ENCODE peak calls at places on chromosomes 7 and 10, in eight cellular contexts. H is K562, U is vagina, C is fibroblast of the aortic adventitia, D is hepatocyte, N is IMR-90, V is heart right ventricle, I is HFF-Myc. B is an unnamed sample.

GRCh38 chr7:42236266-42237161 is 495 bp downstream of the GLI3 start:
- DNase-seq in H (no peak), U (no peak), C (peak; percentile 72), D (peak; percentile 73), N (peak; percentile 72), V (peak; percentile 49), I (no peak), B (peak; percentile 55)

GRCh38 chr10:86815035-86815617 is 58.7 kb downstream of the BMPR1A start:
- DNase-seq in H (no peak), U (no peak), C (peak; percentile 74), D (no peak), N (peak; percentile 65), V (no peak), I (no peak), B (no peak)

GRCh38 chr10:108052981-108053380 is 888.5 kb upstream of the SORCS1 start:
- DNase-seq in H (no peak), U (no peak), C (no peak), D (no peak), N (no peak), V (no peak), I (no peak), B (no peak)

GRCh38 chr7:24722386-24723177 is 34.7 kb downstream of the GSDME start:
- DNase-seq in H (peak; percentile 36), U (peak; percentile 74), C (peak; percentile 57), D (peak; percentile 52), N (no peak), V (no peak), I (no peak), B (peak; percentile 37)

GRCh38 chr7:134632937-134633540 is 13.6 kb upstream of the BPGM start:
- DNase-seq in H (peak; percentile 79), U (no peak), C (peak; percentile 73), D (peak; percentile 45), N (peak; percentile 69), V (no peak), I (no peak), B (peak; percentile 4)

GRCh38 chr10:90171014-90171722 is 469.8 kb downstream of the KIF20B start:
- DNase-seq in H (no peak), U (no peak), C (no peak), D (no peak), N (no peak), V (no peak), I (no peak), B (no peak)

GRCh38 chr10:110993024-110993693 is 73.8 kb downstream of the SHOC2 start:
- DNase-seq in H (no peak), U (no peak), C (peak; percentile 68), D (no peak), N (peak; percentile 91), V (no peak), I (peak; percentile 25), B (no peak)

GRCh38 chr7:3649250-3649649 is 348.2 kb downstream of the SDK1 start:
- DNase-seq in H (no peak), U (no peak), C (no peak), D (no peak), N (peak; percentile 25), V (no peak), I (no peak), B (no peak)

GRCh38 chr7:23002698-23003097 is 11.2 kb downstream of the HYCC1 start:
- DNase-seq in H (no peak), U (no peak), C (no peak), D (no peak), N (no peak), V (no peak), I (no peak), B (no peak)

GRCh38 chr7:13288516-13288915 is 601.1 kb downstream of the ARL4A start:
- DNase-seq in H (no peak), U (no peak), C (no peak), D (no peak), N (no peak), V (no peak), I (no peak), B (no peak)

GRCh38 chr10:23408330-23408976 is 30.4 kb upstream of the OTUD1 start:
- DNase-seq in H (no peak), U (no peak), C (peak; percentile 33), D (peak; percentile 52), N (peak; percentile 95), V (no peak), I (peak; percentile 55), B (no peak)

GRCh38 chr10:17006631-17007161 is 122.9 kb downstream of the CUBN start:
- DNase-seq in H (no peak), U (no peak), C (no peak), D (no peak), N (peak; percentile 59), V (peak; percentile 76), I (no peak), B (peak; percentile 80)

GRCh38 chr10:48209246-48209645 is 65.2 kb downstream of the FRMPD2 start:
- DNase-seq in H (no peak), U (no peak), C (no peak), D (no peak), N (peak; percentile 5), V (no peak), I (no peak), B (no peak)

GRCh38 chr10:97888641-97889262 is 39.1 kb downstream of the GOLGA7B start:
- DNase-seq in H (peak; percentile 17), U (no peak), C (peak; percentile 13), D (peak; percentile 72), N (peak; percentile 7), V (no peak), I (no peak), B (peak; percentile 77)

GRCh38 chr7:7131273-7131672 is 51.1 kb upstream of the C1GALT1 start:
- DNase-seq in H (no peak), U (no peak), C (no peak), D (no peak), N (no peak), V (no peak), I (no peak), B (no peak)

GRCh38 chr7:82745820-82746219 is 302.2 kb upstream of the CACNA2D1 start:
- DNase-seq in H (no peak), U (no peak), C (no peak), D (no peak), N (peak; percentile 4), V (no peak), I (no peak), B (no peak)

GRCh38 chr10:5782174-5782573 is 31.1 kb downstream of the GDI2 start:
- DNase-seq in H (no peak), U (no peak), C (no peak), D (no peak), N (no peak), V (no peak), I (no peak), B (no peak)

GRCh38 chr10:78597791-78598555 is 470.8 kb upstream of the ZMIZ1 start:
- DNase-seq in H (no peak), U (peak; percentile 67), C (no peak), D (no peak), N (no peak), V (no peak), I (no peak), B (no peak)

GRCh38 chr7:157622000-157622399 is 285.2 kb downstream of the DNAJB6 start:
- DNase-seq in H (no peak), U (no peak), C (no peak), D (no peak), N (no peak), V (no peak), I (no peak), B (no peak)

GRCh38 chr7:98826811-98827231 is 43.0 kb downstream of the TMEM130 start:
- DNase-seq in H (no peak), U (no peak), C (no peak), D (no peak), N (no peak), V (peak; percentile 89), I (no peak), B (peak; percentile 80)

GRCh38 chr7:29612596-29612995 is 49.0 kb downstream of the PRR15 start:
- DNase-seq in H (no peak), U (no peak), C (peak; percentile 66), D (no peak), N (no peak), V (no peak), I (peak; percentile 48), B (no peak)

DNA sequence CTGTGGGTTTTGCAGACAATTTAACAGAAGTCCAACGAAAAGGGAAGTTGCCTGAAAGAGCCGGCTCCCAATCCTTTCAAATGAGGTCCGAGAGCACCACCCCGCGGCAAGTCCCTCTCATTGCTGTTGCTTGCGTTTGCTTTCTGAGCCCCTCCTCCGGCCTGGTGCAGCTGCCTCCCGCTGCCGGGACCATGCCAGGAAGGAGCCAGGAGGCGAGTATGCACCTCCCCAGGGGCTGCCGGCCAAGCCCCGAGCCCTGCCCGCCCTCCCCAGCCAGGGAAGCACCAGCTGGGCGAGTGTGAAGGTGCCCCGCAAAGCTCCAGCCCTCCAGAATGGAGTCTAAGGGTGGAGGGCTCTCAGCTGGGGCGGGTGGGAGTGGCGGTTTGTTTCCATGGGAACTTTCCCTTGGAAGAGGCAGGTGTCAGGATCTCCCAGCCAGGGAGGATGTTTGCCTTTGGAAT is 25.8 kb upstream of the PPP2R2D start:
- DNase-seq in H (peak; percentile 76), U (no peak), C (peak; percentile 72), D (peak; percentile 91), N (peak; percentile 72), V (peak; percentile 61), I (peak; percentile 29), B (peak; percentile 76)
- TF ChIP-seq CTCF in H (peak; percentile 75), U (peak; percentile 36), C (peak; percentile 74), D (peak; percentile 92), N (peak; percentile 87), V (peak; percentile 73), I (peak; percentile 72), B (peak; percentile 61)

GRCh38 chr10:68088744-68089143 is 13.7 kb upstream of the HERC4 start:
- DNase-seq in H (no peak), U (no peak), C (peak; percentile 30), D (no peak), N (peak; percentile 87), V (no peak), I (no peak), B (no peak)
- H3K4me3 ChIP-seq in H (no peak overlapping the region), U (no peak overlapping the region), C (no peak overlapping the region), D (no peak overlapping the region), N (peak overlapping the region; percentile 28), V (no peak overlapping the region), I (no peak overlapping the region), B (no peak overlapping the region)

DNA sequence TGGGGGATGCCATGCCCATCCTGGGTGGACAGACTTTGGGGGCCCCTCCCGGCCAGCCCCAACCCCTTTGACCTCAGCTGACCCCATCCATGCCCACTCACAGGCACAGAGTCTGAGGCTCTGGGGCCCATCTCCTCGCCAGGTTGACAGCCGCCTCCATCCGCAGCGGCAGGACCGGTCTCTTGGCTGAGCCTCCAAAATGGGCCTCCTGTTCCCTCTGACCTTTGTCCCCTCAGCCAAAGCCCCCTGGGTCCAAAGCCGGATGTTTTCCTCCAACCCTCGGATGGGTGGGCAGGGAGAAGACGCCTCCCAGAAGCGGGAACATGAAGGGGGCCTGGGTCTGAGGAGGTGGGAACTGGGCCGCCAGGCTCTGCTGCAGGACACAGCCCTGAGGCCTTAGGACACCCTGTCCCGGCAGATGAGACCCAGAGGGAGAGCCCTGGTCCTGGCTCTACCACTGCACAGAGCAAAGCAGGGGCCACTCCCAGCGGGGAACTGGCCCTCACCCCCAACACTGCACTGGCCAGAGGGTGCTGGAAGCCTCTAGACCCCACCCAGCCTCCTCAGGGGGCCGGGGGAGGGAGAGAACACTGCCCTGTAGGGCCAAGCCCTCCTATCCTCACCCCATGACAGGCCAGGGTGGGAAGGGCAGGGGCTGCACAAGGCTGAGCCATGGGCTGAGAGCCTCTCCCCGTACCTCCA is 12.6 kb downstream of the PDGFA start:
- DNase-seq in H (no peak), U (no peak), C (no peak), D (no peak), N (no peak), V (no peak), I (no peak), B (no peak)
- TF ChIP-seq CTCF in H (no peak), U (no peak), C (no peak), D (no peak), N (no peak), V (no peak), I (no peak), B (no peak)

GRCh38 chr10:109902992-109903947 is 20.0 kb downstream of the XPNPEP1 start:
- DNase-seq in H (no peak), U (no peak), C (peak; percentile 58), D (no peak), N (peak; percentile 59), V (no peak), I (no peak), B (no peak)
- H3K4me3 ChIP-seq in H (no peak overlapping the region), U (no peak overlapping the region), C (peak overlapping the region; percentile 6), D (no peak overlapping the region), N (no peak overlapping the region), V (no peak overlapping the region), I (no peak overlapping the region), B (no peak overlapping the region)

B was measured in thyroid gland.